ENCODE peak calls at places on chromosome 5, in six cellular contexts. C, T, R, H, A and D are unnamed samples.

GRCh38 chr5:106732624-106733023 is 938.1 kb downstream of the EFNA5 start:
- DNase-seq in C (no peak), T (no peak), R (no peak), H (no peak), A (no peak), D (no peak)

GRCh38 chr5:12704955-12705354 is 800.7 kb upstream of the CTNND2 start:
- DNase-seq in C (no peak), T (no peak), R (no peak), H (no peak), A (no peak), D (no peak)

GRCh38 chr5:146620031-146620662 is 104.2 kb upstream of the GPR151 start:
- DNase-seq in C (no peak), T (no peak), R (no peak), H (no peak), A (no peak), D (no peak)

GRCh38 chr5:163408311-163408923 is 29.0 kb upstream of the CCNG1 start:
- DNase-seq in C (peak), T (peak), R (peak), H (peak), A (peak), D (peak)

GRCh38 chr5:117054808-117055398 is 480.3 kb upstream of the SEMA6A start:
- DNase-seq in C (no peak), T (no peak), R (no peak), H (no peak), A (no peak), D (no peak)

GRCh38 chr5:14895301-14895700 is 23.7 kb upstream of the ANKH start:
- DNase-seq in C (no peak), T (no peak), R (no peak), H (no peak), A (no peak), D (no peak)

GRCh38 chr5:179270581-179271300 is 74.5 kb downstream of the ADAMTS2 start:
- DNase-seq in C (no peak), T (no peak), R (peak), H (no peak), A (no peak), D (peak)

GRCh38 chr5:119302916-119303897 is 52.6 kb upstream of the TNFAIP8 start:
- DNase-seq in C (no peak), T (peak), R (peak), H (peak), A (no peak), D (peak)

GRCh38 chr5:54257366-54258118 is 52.8 kb downstream of the ARL15 start:
- DNase-seq in C (no peak), T (no peak), R (peak), H (no peak), A (no peak), D (no peak)

GRCh38 chr5:101677961-101678360 is 618.1 kb downstream of the SLCO4C1 start:
- DNase-seq in C (no peak), T (no peak), R (no peak), H (no peak), A (no peak), D (no peak)

GRCh38 chr5:97297063-97297715 is 114.1 kb upstream of the RIOK2 start:
- DNase-seq in C (no peak), T (no peak), R (no peak), H (no peak), A (no peak), D (no peak)

GRCh38 chr5:139395844-139396640 is 1.1 kb upstream of the PROB1 start:
- DNase-seq in C (peak), T (no peak), R (no peak), H (no peak), A (no peak), D (no peak)

GRCh38 chr5:85049020-85049419 is 664.3 kb upstream of the EDIL3 start:
- DNase-seq in C (no peak), T (peak), R (no peak), H (no peak), A (no peak), D (no peak)

GRCh38 chr5:442335-443238 is at the start of gene EXOC3:
- DNase-seq in C (peak), T (no peak), R (peak), H (peak), A (peak), D (no peak)

GRCh38 chr5:141703133-141703561 is 21.1 kb upstream of the ARAP3 start:
- DNase-seq in C (no peak), T (no peak), R (no peak), H (no peak), A (no peak), D (no peak)

GRCh38 chr5:170338933-170339779 is 41.6 kb upstream of the LCP2 start:
- DNase-seq in C (no peak), T (no peak), R (no peak), H (peak), A (peak), D (no peak)

GRCh38 chr5:116765441-116765840 is 190.8 kb upstream of the SEMA6A start:
- DNase-seq in C (no peak), T (no peak), R (no peak), H (peak), A (no peak), D (no peak)

GRCh38 chr5:33032161-33033085 is 321.3 kb downstream of the NPR3 start:
- DNase-seq in C (peak), T (peak), R (peak), H (no peak), A (no peak), D (peak)

GRCh38 chr5:157312492-157312891 is 46.6 kb downstream of the CYFIP2 start:
- DNase-seq in C (peak), T (peak), R (no peak), H (peak), A (peak), D (no peak)

GRCh38 chr5:132782101-132782500 is 5.1 kb upstream of the SEPTIN8 start:
- DNase-seq in C (no peak), T (no peak), R (no peak), H (no peak), A (no peak), D (no peak)

GRCh38 chr5:94461131-94461530 is 157.3 kb downstream of the KIAA0825 start:
- DNase-seq in C (no peak), T (no peak), R (no peak), H (no peak), A (no peak), D (no peak)

GRCh38 chr5:149138182-149138923 is 2.9 kb upstream of the ABLIM3 start:
- DNase-seq in C (no peak), T (no peak), R (no peak), H (no peak), A (no peak), D (no peak)

GRCh38 chr5:171481791-171482536 is 62.5 kb downstream of the FGF18 start:
- DNase-seq in C (no peak), T (no peak), R (no peak), H (no peak), A (no peak), D (no peak)

GRCh38 chr5:80761176-80761575 is 106.4 kb upstream of the DHFR start:
- DNase-seq in C (no peak), T (no peak), R (no peak), H (no peak), A (no peak), D (no peak)

GRCh38 chr5:181189962-181190710 is 14.9 kb downstream of the TRIM7 start:
- DNase-seq in C (peak), T (no peak), R (no peak), H (no peak), A (peak), D (no peak)

GRCh38 chr5:43627028-43627427 is 24.0 kb downstream of the NNT start:
- DNase-seq in C (peak), T (no peak), R (no peak), H (peak), A (no peak), D (no peak)

GRCh38 chr5:147406636-147407035 is 103.2 kb downstream of the DPYSL3 start:
- DNase-seq in C (no peak), T (no peak), R (no peak), H (no peak), A (no peak), D (no peak)